ENCODE peak calls at places on chromosomes 5 and 9, in four cellular contexts. One of them, this sample, is unnamed.

GRCh38 chr5:13218518-13218917 is 726.0 kb downstream of the DNAH5 start:
- DNase-seq in IMR-90: no peak
- DNase-seq in K562: no peak
- DNase-seq in GM12878: no peak
- DNase-seq in this sample: peak; percentile 19

GRCh38 chr9:128203024-128203841 is at the start of gene DNM1:
- DNase-seq in K562: peak; percentile 91
- DNase-seq in IMR-90: peak; percentile 54
- DNase-seq in GM12878: no peak
- DNase-seq in this sample: peak; percentile 51

GRCh38 chr9:130999265-130999623 is 9.7 kb upstream of the LAMC3 start:
- DNase-seq in GM12878: no peak
- DNase-seq in IMR-90: no peak
- DNase-seq in K562: no peak
- DNase-seq in this sample: no peak

GRCh38 chr9:34524349-34524748 is 1.6 kb upstream of the ENHO start:
- DNase-seq in IMR-90: no peak
- DNase-seq in K562: no peak
- DNase-seq in GM12878: no peak
- DNase-seq in this sample: no peak

GRCh38 chr9:18542837-18543405 is 69.0 kb downstream of the ADAMTSL1 start:
- DNase-seq in GM12878: no peak
- DNase-seq in K562: no peak
- DNase-seq in IMR-90: peak; percentile 51
- DNase-seq in this sample: no peak

GRCh38 chr9:74643303-74643933 is 146.3 kb downstream of the RORB start:
- DNase-seq in IMR-90: no peak
- DNase-seq in GM12878: no peak
- DNase-seq in K562: no peak
- DNase-seq in this sample: no peak

GRCh38 chr9:86077286-86077685 is 22.1 kb downstream of the GOLM1 start:
- DNase-seq in GM12878: no peak
- DNase-seq in K562: no peak
- DNase-seq in IMR-90: no peak
- DNase-seq in this sample: no peak

GRCh38 chr9:113505963-113506624 is 42.6 kb downstream of the RGS3 start:
- DNase-seq in IMR-90: no peak
- DNase-seq in K562: no peak
- DNase-seq in GM12878: no peak
- DNase-seq in this sample: no peak

GRCh38 chr5:65620021-65620420 is 4.1 kb downstream of the TRIM23 start:
- DNase-seq in IMR-90: no peak
- DNase-seq in K562: no peak
- DNase-seq in GM12878: no peak
- DNase-seq in this sample: no peak

GRCh38 chr5:59587489-59588337 is 305.8 kb downstream of the PDE4D start:
- DNase-seq in IMR-90: peak; percentile 52
- DNase-seq in GM12878: no peak
- DNase-seq in K562: no peak
- DNase-seq in this sample: peak; percentile 55

DNA sequence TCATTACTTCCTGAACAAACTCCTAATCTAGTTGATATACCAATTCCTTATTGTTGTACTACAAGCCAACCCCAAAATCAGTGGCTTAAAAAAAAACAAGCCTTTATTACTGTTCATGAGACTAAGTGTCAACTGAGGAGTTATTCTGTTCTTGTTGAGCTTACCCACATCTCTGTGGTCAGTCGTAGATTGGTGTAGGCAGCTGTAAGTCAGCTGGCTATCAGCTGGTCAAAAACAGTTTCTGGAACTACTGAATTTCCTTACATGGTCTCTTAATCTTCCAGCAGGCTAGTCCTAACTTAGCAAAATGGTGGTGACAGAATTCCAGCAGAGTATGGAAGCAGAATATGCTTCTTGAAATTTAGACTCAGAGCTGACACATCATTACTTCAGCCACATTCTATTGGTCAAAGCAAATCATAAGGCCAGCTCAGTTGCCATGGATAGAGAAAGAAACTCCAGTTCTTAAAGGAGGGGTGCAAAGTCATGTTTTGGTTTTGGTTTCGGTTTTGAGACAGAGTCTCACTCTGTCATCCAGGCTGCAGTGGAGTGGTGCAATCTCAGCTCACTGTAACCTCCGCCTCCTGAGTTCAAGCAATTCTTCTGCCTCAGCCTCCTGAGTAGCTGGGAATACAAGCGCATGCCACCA is 386.1 kb upstream of the MPDZ start:
- DNase-seq in IMR-90: peak; percentile 24
- DNase-seq in K562: peak; percentile 4
- DNase-seq in GM12878: no peak
- DNase-seq in this sample: no peak
- TF ChIP-seq FOS in IMR-90: no peak
- TF ChIP-seq FOS in K562: no peak
- TF ChIP-seq FOS in GM12878: no peak
- TF ChIP-seq FOS in this sample: no peak

DNA sequence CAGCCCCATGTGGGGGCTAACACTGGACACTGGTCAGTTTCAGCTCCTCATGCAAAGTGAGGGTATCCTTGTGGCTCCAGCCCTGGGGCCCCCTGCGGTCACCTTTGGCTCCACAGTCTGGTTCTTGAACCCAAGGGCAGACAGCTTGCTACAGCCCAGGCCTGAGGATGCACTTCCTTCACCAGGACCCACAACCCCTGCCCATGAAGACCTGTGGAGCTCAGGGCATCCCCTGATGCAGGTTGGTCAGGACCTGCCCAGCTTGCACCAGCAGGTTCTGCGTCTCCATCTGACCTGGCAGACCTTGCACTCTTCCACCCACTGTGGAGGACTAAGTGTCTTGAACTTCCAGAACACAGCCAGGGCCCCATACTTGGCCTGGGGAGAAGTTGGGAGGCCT is 3.7 kb upstream of the MRNIP start:
- DNase-seq in K562: no peak
- DNase-seq in IMR-90: no peak
- DNase-seq in GM12878: no peak
- DNase-seq in this sample: no peak
- TF ChIP-seq FOS in K562: no peak
- TF ChIP-seq FOS in IMR-90: no peak
- TF ChIP-seq FOS in GM12878: no peak
- TF ChIP-seq FOS in this sample: no peak

GRCh38 chr5:595285-595684 is 16.9 kb upstream of the CEP72 start:
- DNase-seq in IMR-90: no peak
- DNase-seq in K562: no peak
- DNase-seq in GM12878: no peak
- DNase-seq in this sample: no peak
- TF ChIP-seq FOS in IMR-90: no peak
- TF ChIP-seq FOS in K562: no peak
- TF ChIP-seq FOS in GM12878: no peak
- TF ChIP-seq FOS in this sample: no peak

GRCh38 chr5:110371725-110372041 is 354.8 kb downstream of the TMEM232 start:
- DNase-seq in IMR-90: no peak
- DNase-seq in K562: no peak
- DNase-seq in GM12878: peak; percentile 20
- DNase-seq in this sample: no peak
- TF ChIP-seq FOS in IMR-90: no peak
- TF ChIP-seq FOS in K562: no peak
- TF ChIP-seq FOS in GM12878: no peak
- TF ChIP-seq FOS in this sample: no peak

GRCh38 chr5:142568271-142568995 is 117.5 kb downstream of the FGF1 start:
- DNase-seq in K562: no peak
- DNase-seq in IMR-90: peak; percentile 90
- DNase-seq in GM12878: no peak
- DNase-seq in this sample: no peak
- TF ChIP-seq FOS in K562: no peak
- TF ChIP-seq FOS in IMR-90: peak; percentile 37
- TF ChIP-seq FOS in GM12878: no peak
- TF ChIP-seq FOS in this sample: no peak

DNA sequence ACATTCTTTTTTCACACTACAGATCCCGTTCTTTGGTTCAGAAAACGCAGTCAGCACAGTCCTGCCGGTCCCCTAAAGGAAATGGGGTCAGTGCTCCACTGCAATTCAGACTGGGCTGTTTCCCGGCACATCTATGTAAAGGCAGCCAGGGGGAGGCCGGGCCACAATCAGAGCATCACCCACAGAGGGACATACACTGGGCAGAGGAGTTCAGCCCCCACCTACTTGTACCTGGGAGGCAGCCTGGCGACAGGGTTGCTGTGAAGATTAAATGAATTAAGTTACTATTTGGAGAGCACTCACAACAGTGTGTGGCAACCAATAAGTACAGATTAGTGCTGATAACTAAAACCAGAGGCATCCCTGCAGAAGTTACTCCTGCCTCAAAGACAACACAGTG is 4.5 kb downstream of the PTPN3 start:
- DNase-seq in K562: no peak
- DNase-seq in GM12878: no peak
- DNase-seq in IMR-90: no peak
- DNase-seq in this sample: no peak
- TF ChIP-seq FOS in K562: no peak
- TF ChIP-seq FOS in GM12878: no peak
- TF ChIP-seq FOS in IMR-90: no peak
- TF ChIP-seq FOS in this sample: no peak

GRCh38 chr5:55634866-55635265 is 77.3 kb downstream of the SLC38A9 start:
- DNase-seq in K562: no peak
- DNase-seq in GM12878: no peak
- DNase-seq in IMR-90: no peak
- DNase-seq in this sample: no peak

GRCh38 chr5:55636177-55636576 is 75.9 kb downstream of the SLC38A9 start:
- DNase-seq in IMR-90: no peak
- DNase-seq in K562: no peak
- DNase-seq in GM12878: no peak
- DNase-seq in this sample: no peak

GRCh38 chr5:55634204-55634785 is 77.8 kb downstream of the SLC38A9 start:
- DNase-seq in GM12878: no peak
- DNase-seq in IMR-90: peak; percentile 15
- DNase-seq in K562: no peak
- DNase-seq in this sample: no peak

GRCh38 chr5:55636711-55637110 is 75.4 kb downstream of the SLC38A9 start:
- DNase-seq in K562: no peak
- DNase-seq in GM12878: no peak
- DNase-seq in IMR-90: peak; percentile 12
- DNase-seq in this sample: no peak

DNA sequence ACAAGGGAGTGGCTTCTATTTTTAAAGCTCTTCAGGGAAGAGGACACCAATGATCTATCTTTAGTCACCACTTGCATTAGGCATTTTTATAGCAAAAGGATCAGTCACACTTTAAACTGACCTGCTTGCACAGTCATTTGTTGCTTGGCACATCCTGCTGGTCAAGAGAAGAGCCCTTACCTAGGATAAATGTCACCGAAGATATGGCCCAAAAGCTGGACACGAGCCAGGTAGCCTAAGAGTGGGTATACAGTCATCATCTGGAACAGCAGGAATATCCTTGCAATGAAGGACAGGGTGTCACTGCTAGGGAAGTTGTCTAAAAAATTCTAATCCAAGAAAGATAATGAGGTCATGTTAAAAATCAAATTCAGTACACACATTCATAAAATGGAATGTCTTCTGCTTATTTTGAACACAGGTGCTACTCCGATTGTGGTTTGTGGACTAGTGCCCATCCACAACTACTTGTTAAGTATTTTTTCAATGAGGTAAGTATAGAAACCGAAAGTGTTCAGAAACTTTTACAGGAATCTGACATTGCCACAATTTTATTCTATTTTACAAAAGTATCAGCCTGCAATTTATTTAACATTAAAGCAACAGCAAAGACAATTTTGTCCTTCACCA is 78.4 kb downstream of the SLC38A9 start:
- DNase-seq in K562: no peak
- DNase-seq in GM12878: no peak
- DNase-seq in IMR-90: peak; percentile 55
- DNase-seq in this sample: no peak
- TF ChIP-seq FOS in K562: no peak
- TF ChIP-seq FOS in GM12878: no peak
- TF ChIP-seq FOS in IMR-90: no peak
- TF ChIP-seq FOS in this sample: no peak

GRCh38 chr5:143742951-143743350 is 69.0 kb upstream of the HMHB1 start:
- DNase-seq in GM12878: no peak
- DNase-seq in K562: no peak
- DNase-seq in IMR-90: no peak
- DNase-seq in this sample: no peak

GRCh38 chr5:143741418-143741817 is 70.5 kb upstream of the HMHB1 start:
- DNase-seq in GM12878: no peak
- DNase-seq in IMR-90: no peak
- DNase-seq in K562: no peak
- DNase-seq in this sample: no peak

GRCh38 chr5:143739741-143740140 is 72.2 kb upstream of the HMHB1 start:
- DNase-seq in IMR-90: peak; percentile 22
- DNase-seq in K562: no peak
- DNase-seq in GM12878: no peak
- DNase-seq in this sample: no peak

GRCh38 chr5:143737073-143737472 is 74.9 kb upstream of the HMHB1 start:
- DNase-seq in IMR-90: no peak
- DNase-seq in GM12878: no peak
- DNase-seq in K562: no peak
- DNase-seq in this sample: no peak

DNA sequence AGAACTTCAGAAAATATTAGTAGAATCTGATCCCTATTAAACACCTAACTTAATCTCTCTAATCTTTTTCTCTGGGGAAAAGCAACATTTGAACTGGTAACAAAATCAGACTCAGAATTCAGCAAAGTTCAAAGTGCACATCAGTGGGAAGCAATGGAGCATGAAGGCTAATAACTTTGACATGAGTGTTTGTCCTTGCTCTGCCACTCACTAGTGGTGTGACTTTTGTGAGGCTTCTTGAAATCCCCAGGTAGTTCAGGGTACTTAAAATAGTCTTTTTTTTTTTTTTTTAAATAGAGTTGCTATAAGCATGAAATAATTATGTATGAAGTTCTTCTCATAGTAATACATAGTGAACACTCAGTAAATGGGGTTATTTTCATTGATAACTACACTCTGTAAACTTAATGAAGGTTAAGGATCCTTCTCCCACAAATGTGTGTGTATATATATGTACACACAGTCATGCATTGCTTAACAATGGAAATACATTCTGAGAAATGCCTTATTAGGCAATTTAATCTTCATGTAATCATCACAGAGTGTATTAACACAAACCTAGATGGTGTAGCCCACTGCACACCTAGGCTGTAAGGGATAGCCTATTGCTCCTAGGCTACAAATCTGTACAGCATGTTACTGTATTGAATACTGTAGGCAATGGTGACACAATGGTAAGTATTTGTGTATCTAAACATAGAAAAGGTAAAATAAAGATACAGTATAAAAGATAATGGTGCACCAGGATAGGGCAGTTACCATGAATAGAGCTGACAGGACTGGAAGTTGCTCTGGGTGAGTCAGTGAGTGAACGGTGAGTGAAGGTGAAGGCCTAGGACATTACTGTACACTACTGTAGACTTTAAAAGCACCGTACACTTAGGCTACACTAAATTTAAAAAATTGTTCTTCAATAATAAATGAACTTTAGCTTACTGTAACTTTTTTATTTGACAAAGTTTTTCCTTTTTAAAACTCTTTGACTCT is 73.3 kb upstream of the HMHB1 start:
- DNase-seq in K562: no peak
- DNase-seq in GM12878: peak; percentile 28
- DNase-seq in IMR-90: peak; percentile 46
- DNase-seq in this sample: no peak
- TF ChIP-seq FOS in K562: no peak
- TF ChIP-seq FOS in GM12878: no peak
- TF ChIP-seq FOS in IMR-90: no peak
- TF ChIP-seq FOS in this sample: no peak